ENCODE peak calls at places on chromosomes 4 and X, in eight cellular contexts. J is mammary epithelial cell, N is IMR-90, P is AG10803, H is tibial nerve, R is cardiac muscle cell, M is transverse colon, A is endodermal cell. G is an unnamed sample.

GRCh38 chrX:45851434-45851991 is 650.8 kb upstream of the DIPK2B start:
- DNase-seq in J (peak; percentile 87), N (no peak), P (peak; percentile 13), H (no peak), R (no peak), M (peak; percentile 27), A (peak; percentile 82), G (no peak)

GRCh38 chr4:31104596-31104995 is 384.4 kb downstream of the PCDH7 start:
- DNase-seq in J (no peak), N (no peak), P (no peak), H (no peak), R (no peak), M (no peak), A (no peak), G (no peak)

GRCh38 chrX:68238568-68238967 is 194.7 kb downstream of the OPHN1 start:
- DNase-seq in J (no peak), N (no peak), P (peak; percentile 0), H (no peak), R (no peak), M (no peak), A (peak; percentile 79), G (no peak)

GRCh38 chr4:52369649-52370048 is 289.5 kb downstream of the USP46 start:
- DNase-seq in J (peak; percentile 40), N (no peak), P (no peak), H (no peak), R (no peak), M (no peak), A (no peak), G (no peak)

GRCh38 chr4:40199999-40200880 is 3.4 kb downstream of the RHOH start:
- DNase-seq in J (peak; percentile 75), N (peak; percentile 23), P (peak; percentile 32), H (no peak), R (no peak), M (peak; percentile 60), A (no peak), G (peak; percentile 54)

GRCh38 chr4:152458801-152459302 is 77.0 kb downstream of the FBXW7 start:
- DNase-seq in J (no peak), N (peak; percentile 16), P (peak; percentile 12), H (no peak), R (peak; percentile 40), M (no peak), A (no peak), G (no peak)

GRCh38 chr4:107600456-107600855 is 119.6 kb downstream of the PAPSS1 start:
- DNase-seq in J (no peak), N (peak; percentile 24), P (peak; percentile 89), H (no peak), R (peak; percentile 54), M (no peak), A (no peak), G (peak; percentile 5)

GRCh38 chrX:10010686-10011085 is 43.5 kb downstream of the CLDN34 start:
- DNase-seq in J (peak; percentile 46), N (peak; percentile 70), P (peak; percentile 61), H (no peak), R (peak; percentile 77), M (no peak), A (no peak), G (no peak)

GRCh38 chr4:47334597-47335185 is 128.8 kb downstream of the COMMD8 start:
- DNase-seq in J (peak; percentile 25), N (peak; percentile 71), P (no peak), H (no peak), R (no peak), M (no peak), A (no peak), G (no peak)

GRCh38 chr4:126106658-126107057 is 791.9 kb downstream of the FAT4 start:
- DNase-seq in J (peak; percentile 2), N (no peak), P (peak; percentile 3), H (no peak), R (no peak), M (no peak), A (peak; percentile 61), G (peak; percentile 6)

GRCh38 chr4:40587826-40588225 is 41.8 kb downstream of the RBM47 start:
- DNase-seq in J (peak; percentile 28), N (peak; percentile 73), P (peak; percentile 75), H (no peak), R (peak; percentile 75), M (no peak), A (no peak), G (peak; percentile 66)

GRCh38 chrX:28802625-28803024 is 215.4 kb downstream of the IL1RAPL1 start:
- DNase-seq in J (no peak), N (no peak), P (no peak), H (no peak), R (peak; percentile 4), M (no peak), A (no peak), G (no peak)

GRCh38 chr4:119785963-119786362 is 157.4 kb upstream of the PDE5A start:
- DNase-seq in J (peak; percentile 5), N (peak; percentile 23), P (peak; percentile 22), H (no peak), R (peak; percentile 32), M (peak; percentile 34), A (no peak), G (peak; percentile 49)

GRCh38 chr4:23856630-23857029 is 33.2 kb downstream of the PPARGC1A start:
- DNase-seq in J (no peak), N (no peak), P (no peak), H (no peak), R (peak; percentile 17), M (peak; percentile 86), A (no peak), G (no peak)

GRCh38 chr4:111282035-111282434 is 659.2 kb upstream of the PITX2 start:
- DNase-seq in J (no peak), N (no peak), P (no peak), H (no peak), R (no peak), M (no peak), A (no peak), G (no peak)

GRCh38 chr4:145808021-145808650 is 128.2 kb downstream of the C4orf51 start:
- DNase-seq in J (peak; percentile 99), N (peak; percentile 98), P (peak; percentile 87), H (no peak), R (peak; percentile 89), M (no peak), A (peak; percentile 70), G (peak; percentile 96)

GRCh38 chr4:7781361-7781760 is 158.3 kb downstream of the AFAP1 start:
- DNase-seq in J (no peak), N (peak; percentile 71), P (peak; percentile 82), H (no peak), R (peak; percentile 84), M (no peak), A (no peak), G (peak; percentile 64)

GRCh38 chr4:17447675-17448298 is 64.1 kb downstream of the QDPR start:
- DNase-seq in J (peak; percentile 51), N (peak; percentile 81), P (peak; percentile 77), H (no peak), R (peak; percentile 89), M (peak; percentile 27), A (peak; percentile 84), G (peak; percentile 86)

GRCh38 chrX:134908235-134908834 is 82.5 kb upstream of the SMIM10 start:
- DNase-seq in J (peak; percentile 11), N (peak; percentile 65), P (peak; percentile 46), H (no peak), R (peak; percentile 69), M (no peak), A (no peak), G (peak; percentile 72)
- TF ChIP-seq CTCF in J (no peak), N (peak; percentile 42), P (peak; percentile 40), H (no peak), R (peak; percentile 28), M (no peak), A (peak; percentile 29), G (peak; percentile 13)

DNA sequence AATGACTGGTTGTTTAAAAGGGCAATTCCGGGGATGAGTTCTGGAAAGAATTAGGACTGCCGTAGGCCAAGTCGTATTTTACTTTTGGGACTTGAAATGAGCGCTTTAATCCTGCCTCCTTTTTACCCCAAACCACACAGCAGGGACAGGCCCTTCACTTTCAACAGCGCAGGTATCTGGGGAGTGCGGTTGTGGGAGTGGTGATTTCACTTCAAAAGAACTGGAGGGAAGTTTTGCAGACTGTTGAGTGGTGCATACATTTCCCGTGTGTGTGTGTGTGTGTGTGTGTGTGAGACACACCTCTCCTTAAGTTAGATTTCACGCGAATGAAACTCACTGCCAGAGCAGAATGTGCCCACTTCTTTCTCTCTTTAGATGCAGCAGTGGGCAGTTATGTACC is 2.8 kb downstream of the NHS start:
- DNase-seq in J (peak; percentile 57), N (no peak), P (no peak), H (no peak), R (no peak), M (no peak), A (no peak), G (peak; percentile 2)
- H3K4me3 ChIP-seq in J (peak overlapping the region; percentile 50), N (peak overlapping the region; percentile 98), P (peak overlapping the region; percentile 74), H (peak overlapping the region; percentile 69), R (peak overlapping the region; percentile 35), M (peak overlapping the region; percentile 49), A (peak overlapping the region; percentile 82), G (no peak overlapping the region)

DNA sequence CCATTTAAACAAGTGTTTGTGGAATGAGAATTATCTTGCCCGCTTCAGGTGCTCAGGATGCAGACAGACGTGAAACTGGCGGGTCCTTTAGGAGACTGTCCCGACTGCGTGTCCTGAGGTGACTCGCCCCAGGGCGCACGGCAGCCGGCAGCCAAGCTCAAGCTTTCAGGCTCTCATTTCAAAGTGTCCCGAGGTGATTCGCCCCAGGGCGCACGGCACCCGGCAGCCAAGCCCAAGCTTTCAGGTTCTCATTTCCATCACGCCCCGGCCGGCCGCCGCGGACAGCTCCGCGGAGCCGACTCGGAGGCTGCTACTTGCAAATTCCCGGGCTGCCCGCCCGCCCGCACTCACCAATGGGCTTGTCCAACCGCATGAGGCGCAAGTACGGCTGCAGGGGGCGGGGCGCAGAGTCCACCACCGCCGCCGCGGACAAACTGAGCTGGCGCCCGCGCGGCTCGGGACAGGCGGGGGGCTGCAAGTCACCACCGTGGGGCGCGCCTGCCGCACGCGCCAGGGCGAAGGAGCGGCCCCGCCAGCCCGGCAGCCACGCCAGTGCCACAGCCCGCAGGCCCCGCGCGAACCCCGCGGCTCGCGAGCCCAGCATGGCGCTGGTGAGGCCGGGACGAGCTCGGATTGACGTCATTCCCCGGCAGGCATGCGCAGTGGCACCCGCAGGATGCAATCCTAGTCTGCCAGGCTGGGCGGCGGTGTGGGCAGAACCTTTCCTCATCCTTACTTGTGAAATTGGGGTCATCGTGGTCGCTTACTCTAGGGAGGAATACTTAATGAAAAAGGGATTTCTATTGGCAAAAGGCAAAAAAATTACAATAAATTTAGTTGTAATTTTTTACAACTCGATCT is at the start of gene COQ2:
- DNase-seq in J (peak; percentile 89), N (peak; percentile 92), P (peak; percentile 95), H (peak; percentile 91), R (peak; percentile 98), M (peak; percentile 97), A (peak; percentile 97), G (peak; percentile 93)
- TF ChIP-seq CTCF in J (no peak), N (peak; percentile 11), P (peak; percentile 16), H (peak; percentile 33), R (peak; percentile 4), M (peak; percentile 26), A (peak; percentile 54), G (no peak)

GRCh38 chr4:89056292-89056952 is 563 bp downstream of the FAM13A start:
- DNase-seq in J (no peak), N (no peak), P (no peak), H (no peak), R (no peak), M (no peak), A (no peak), G (no peak)

GRCh38 chr4:89055157-89056080 is 1.6 kb downstream of the FAM13A start:
- DNase-seq in J (peak; percentile 6), N (no peak), P (no peak), H (no peak), R (no peak), M (no peak), A (no peak), G (peak; percentile 10)

GRCh38 chr4:89054627-89055026 is 2.4 kb downstream of the FAM13A start:
- DNase-seq in J (no peak), N (no peak), P (no peak), H (no peak), R (no peak), M (no peak), A (no peak), G (no peak)

GRCh38 chr4:89056953-89057398 is at the start of gene FAM13A:
- DNase-seq in J (peak; percentile 90), N (peak; percentile 97), P (peak; percentile 97), H (peak; percentile 68), R (peak; percentile 98), M (peak; percentile 72), A (peak; percentile 88), G (peak; percentile 98)
- H3K4me3 ChIP-seq in J (peak within 1 kb of the TSS; percentile 40), N (peak within 1 kb of the TSS; percentile 52), P (peak within 1 kb of the TSS; percentile 62), H (peak within 1 kb of the TSS; percentile 55), R (peak within 1 kb of the TSS; percentile 67), M (peak within 1 kb of the TSS; percentile 29), A (peak within 1 kb of the TSS; percentile 79), G (peak within 1 kb of the TSS; percentile 65)

G was measured in fibroblast of mammary gland.